ENCODE peak calls at places on chromosomes 12 and 14, in five cellular contexts. One of them, this sample, is unnamed.

GRCh38 chr14:68787235-68787727 is 5.6 kb downstream of the ZFP36L1 start:
- DNase-seq in neuronal stem cell: no peak
- DNase-seq in SK-N-SH: no peak
- DNase-seq in tibial nerve: no peak
- DNase-seq in HCT116: no peak
- DNase-seq in this sample: peak

GRCh38 chr14:59130472-59130871 is 58.0 kb upstream of the DAAM1 start:
- DNase-seq in neuronal stem cell: no peak
- DNase-seq in SK-N-SH: no peak
- DNase-seq in tibial nerve: no peak
- DNase-seq in HCT116: no peak
- DNase-seq in this sample: no peak

GRCh38 chr14:68792022-68792829 is 641 bp downstream of the ZFP36L1 start:
- DNase-seq in neuronal stem cell: no peak
- DNase-seq in SK-N-SH: no peak
- DNase-seq in tibial nerve: no peak
- DNase-seq in HCT116: no peak
- DNase-seq in this sample: no peak

GRCh38 chr14:38056270-38056669 is 151.4 kb upstream of the SSTR1 start:
- DNase-seq in neuronal stem cell: no peak
- DNase-seq in SK-N-SH: no peak
- DNase-seq in tibial nerve: no peak
- DNase-seq in HCT116: no peak
- DNase-seq in this sample: no peak

GRCh38 chr12:116365114-116365513 is 87.6 kb upstream of the MED13L start:
- DNase-seq in neuronal stem cell: no peak
- DNase-seq in SK-N-SH: no peak
- DNase-seq in tibial nerve: no peak
- DNase-seq in HCT116: no peak
- DNase-seq in this sample: no peak

GRCh38 chr12:67797769-67798168 is 149.2 kb downstream of the DYRK2 start:
- DNase-seq in neuronal stem cell: no peak
- DNase-seq in SK-N-SH: no peak
- DNase-seq in tibial nerve: no peak
- DNase-seq in HCT116: no peak
- DNase-seq in this sample: no peak

GRCh38 chr12:30166416-30166815 is 382.7 kb upstream of the TMTC1 start:
- DNase-seq in neuronal stem cell: no peak
- DNase-seq in SK-N-SH: no peak
- DNase-seq in tibial nerve: no peak
- DNase-seq in HCT116: no peak
- DNase-seq in this sample: no peak

GRCh38 chr12:12240671-12241345 is 26.0 kb downstream of the LRP6 start:
- DNase-seq in neuronal stem cell: peak
- DNase-seq in SK-N-SH: peak
- DNase-seq in tibial nerve: no peak
- DNase-seq in HCT116: no peak
- DNase-seq in this sample: no peak

GRCh38 chr14:87148655-87149054 is 844.3 kb downstream of the GALC start:
- DNase-seq in neuronal stem cell: no peak
- DNase-seq in SK-N-SH: no peak
- DNase-seq in tibial nerve: no peak
- DNase-seq in HCT116: no peak
- DNase-seq in this sample: no peak

GRCh38 chr12:6052206-6052939 is 72.1 kb downstream of the VWF start:
- DNase-seq in neuronal stem cell: no peak
- DNase-seq in SK-N-SH: no peak
- DNase-seq in tibial nerve: no peak
- DNase-seq in HCT116: no peak
- DNase-seq in this sample: no peak

GRCh38 chr14:46325777-46326176 is 325.8 kb downstream of the RPL10L start:
- DNase-seq in neuronal stem cell: no peak
- DNase-seq in SK-N-SH: no peak
- DNase-seq in tibial nerve: no peak
- DNase-seq in HCT116: no peak
- DNase-seq in this sample: no peak

GRCh38 chr12:1908758-1909157 is 9.7 kb downstream of the CACNA2D4 start:
- DNase-seq in neuronal stem cell: no peak
- DNase-seq in SK-N-SH: no peak
- DNase-seq in tibial nerve: no peak
- DNase-seq in HCT116: no peak
- DNase-seq in this sample: no peak

GRCh38 chr14:92314182-92314581 is 8.8 kb upstream of the SLC24A4 start:
- DNase-seq in neuronal stem cell: no peak
- DNase-seq in SK-N-SH: no peak
- DNase-seq in tibial nerve: no peak
- DNase-seq in HCT116: no peak
- DNase-seq in this sample: no peak

GRCh38 chr12:10174986-10175614 is 3.2 kb upstream of the OLR1 start:
- DNase-seq in neuronal stem cell: no peak
- DNase-seq in SK-N-SH: no peak
- DNase-seq in tibial nerve: no peak
- DNase-seq in HCT116: no peak
- DNase-seq in this sample: no peak

GRCh38 chr12:124599074-124599999 is 31.9 kb upstream of the NCOR2 start:
- DNase-seq in neuronal stem cell: no peak
- DNase-seq in SK-N-SH: no peak
- DNase-seq in tibial nerve: no peak
- DNase-seq in HCT116: no peak
- DNase-seq in this sample: no peak

DNA sequence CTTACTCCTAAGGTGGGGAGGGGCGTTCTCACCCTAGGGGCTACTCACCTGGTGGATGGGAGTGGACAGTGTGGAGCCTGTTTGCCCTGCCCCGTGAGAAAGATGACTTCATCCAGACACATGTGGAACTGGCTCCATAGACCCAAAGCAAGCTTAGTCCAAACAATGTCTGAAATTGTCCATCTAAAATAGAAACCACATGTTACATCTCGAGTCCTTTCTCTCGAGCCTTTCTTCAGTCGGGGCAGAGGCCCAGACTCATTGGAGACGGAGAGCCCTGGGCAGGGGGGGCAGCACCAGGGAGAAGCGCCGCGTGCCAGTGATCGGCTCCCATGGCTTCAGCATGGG is 4.3 kb downstream of the SIVA1 start:
- DNase-seq in neuronal stem cell: no peak
- DNase-seq in SK-N-SH: no peak
- DNase-seq in tibial nerve: no peak
- DNase-seq in HCT116: no peak
- DNase-seq in this sample: no peak
- H3K27ac ChIP-seq in neuronal stem cell: no peak
- H3K27ac ChIP-seq in SK-N-SH: no peak
- H3K27ac ChIP-seq in tibial nerve: no peak
- H3K27ac ChIP-seq in HCT116: no peak
- H3K27ac ChIP-seq in this sample: no peak

GRCh38 chr14:24876996-24877395 is 173.0 kb downstream of the STXBP6 start:
- DNase-seq in neuronal stem cell: no peak
- DNase-seq in SK-N-SH: no peak
- DNase-seq in tibial nerve: no peak
- DNase-seq in HCT116: no peak
- DNase-seq in this sample: no peak

GRCh38 chr14:24873551-24873950 is 176.4 kb downstream of the STXBP6 start:
- DNase-seq in neuronal stem cell: no peak
- DNase-seq in SK-N-SH: no peak
- DNase-seq in tibial nerve: no peak
- DNase-seq in HCT116: no peak
- DNase-seq in this sample: no peak

GRCh38 chr14:24876009-24876690 is 173.8 kb downstream of the STXBP6 start:
- DNase-seq in neuronal stem cell: no peak
- DNase-seq in SK-N-SH: no peak
- DNase-seq in tibial nerve: no peak
- DNase-seq in HCT116: no peak
- DNase-seq in this sample: no peak

GRCh38 chr14:24875203-24875840 is 174.6 kb downstream of the STXBP6 start:
- DNase-seq in neuronal stem cell: no peak
- DNase-seq in SK-N-SH: no peak
- DNase-seq in tibial nerve: no peak
- DNase-seq in HCT116: no peak
- DNase-seq in this sample: no peak

GRCh38 chr14:24874514-24875202 is 175.3 kb downstream of the STXBP6 start:
- DNase-seq in neuronal stem cell: no peak
- DNase-seq in SK-N-SH: no peak
- DNase-seq in tibial nerve: no peak
- DNase-seq in HCT116: no peak
- DNase-seq in this sample: no peak
- H3K27ac ChIP-seq in neuronal stem cell: no peak
- H3K27ac ChIP-seq in SK-N-SH: no peak
- H3K27ac ChIP-seq in tibial nerve: no peak
- H3K27ac ChIP-seq in HCT116: no peak
- H3K27ac ChIP-seq in this sample: no peak

GRCh38 chr12:3842517-3842916 is 30.7 kb downstream of the PARP11 start:
- DNase-seq in neuronal stem cell: no peak
- DNase-seq in SK-N-SH: no peak
- DNase-seq in tibial nerve: no peak
- DNase-seq in HCT116: no peak
- DNase-seq in this sample: no peak
- H3K27ac ChIP-seq in neuronal stem cell: no peak
- H3K27ac ChIP-seq in SK-N-SH: no peak
- H3K27ac ChIP-seq in tibial nerve: no peak
- H3K27ac ChIP-seq in HCT116: no peak
- H3K27ac ChIP-seq in this sample: no peak

GRCh38 chr14:94628578-94628977 is 16.4 kb downstream of the SERPINA3 start:
- DNase-seq in neuronal stem cell: no peak
- DNase-seq in SK-N-SH: no peak
- DNase-seq in tibial nerve: no peak
- DNase-seq in HCT116: no peak
- DNase-seq in this sample: no peak
- H3K27ac ChIP-seq in neuronal stem cell: no peak
- H3K27ac ChIP-seq in SK-N-SH: no peak
- H3K27ac ChIP-seq in tibial nerve: no peak
- H3K27ac ChIP-seq in HCT116: no peak
- H3K27ac ChIP-seq in this sample: no peak

This sample was measured in substantia nigra.